ENCODE peak calls at places on chromosomes 7 and 10, in eight cellular contexts. One of them, this sample, is unnamed.

GRCh38 chr7:151598045-151598444 is 78.3 kb upstream of the RHEB start:
- DNase-seq in coronary artery: no peak
- DNase-seq in GM13977: no peak
- DNase-seq in OCI-LY7: no peak
- DNase-seq in fibroblast of mammary gland: peak; percentile 87
- DNase-seq in astrocyte of the spinal cord: peak; percentile 93
- DNase-seq in SK-N-SH: no peak
- DNase-seq in cardiac muscle cell: peak; percentile 82
- DNase-seq in this sample: no peak

GRCh38 chr7:138105216-138105615 is 29.0 kb downstream of the AKR1D1 start:
- DNase-seq in coronary artery: no peak
- DNase-seq in GM13977: no peak
- DNase-seq in OCI-LY7: no peak
- DNase-seq in fibroblast of mammary gland: no peak
- DNase-seq in astrocyte of the spinal cord: no peak
- DNase-seq in SK-N-SH: no peak
- DNase-seq in cardiac muscle cell: no peak
- DNase-seq in this sample: no peak

GRCh38 chr7:51121945-51122425 is 194.6 kb downstream of the COBL start:
- DNase-seq in coronary artery: no peak
- DNase-seq in GM13977: no peak
- DNase-seq in OCI-LY7: peak; percentile 7
- DNase-seq in fibroblast of mammary gland: no peak
- DNase-seq in astrocyte of the spinal cord: no peak
- DNase-seq in SK-N-SH: no peak
- DNase-seq in cardiac muscle cell: peak; percentile 15
- DNase-seq in this sample: no peak

GRCh38 chr10:103648951-103649532 is 155.5 kb downstream of the NEURL1 start:
- DNase-seq in coronary artery: peak; percentile 92
- DNase-seq in GM13977: no peak
- DNase-seq in OCI-LY7: no peak
- DNase-seq in fibroblast of mammary gland: peak; percentile 85
- DNase-seq in astrocyte of the spinal cord: peak; percentile 28
- DNase-seq in SK-N-SH: no peak
- DNase-seq in cardiac muscle cell: peak; percentile 95
- DNase-seq in this sample: no peak

GRCh38 chr7:155486783-155487508 is 29.0 kb downstream of the EN2 start:
- DNase-seq in coronary artery: no peak
- DNase-seq in GM13977: no peak
- DNase-seq in OCI-LY7: no peak
- DNase-seq in fibroblast of mammary gland: no peak
- DNase-seq in astrocyte of the spinal cord: no peak
- DNase-seq in SK-N-SH: no peak
- DNase-seq in cardiac muscle cell: no peak
- DNase-seq in this sample: no peak

GRCh38 chr10:11679946-11680345 is 62.2 kb upstream of the ECHDC3 start:
- DNase-seq in coronary artery: no peak
- DNase-seq in GM13977: no peak
- DNase-seq in OCI-LY7: no peak
- DNase-seq in fibroblast of mammary gland: no peak
- DNase-seq in astrocyte of the spinal cord: no peak
- DNase-seq in SK-N-SH: no peak
- DNase-seq in cardiac muscle cell: no peak
- DNase-seq in this sample: no peak

GRCh38 chr10:47183726-47184084 is 116.3 kb upstream of the GDF10 start:
- DNase-seq in coronary artery: no peak
- DNase-seq in GM13977: no peak
- DNase-seq in OCI-LY7: no peak
- DNase-seq in fibroblast of mammary gland: peak; percentile 57
- DNase-seq in astrocyte of the spinal cord: no peak
- DNase-seq in SK-N-SH: no peak
- DNase-seq in cardiac muscle cell: peak; percentile 19
- DNase-seq in this sample: no peak

GRCh38 chr7:22301790-22302189 is 55.2 kb downstream of the RAPGEF5 start:
- DNase-seq in coronary artery: no peak
- DNase-seq in GM13977: no peak
- DNase-seq in OCI-LY7: no peak
- DNase-seq in fibroblast of mammary gland: no peak
- DNase-seq in astrocyte of the spinal cord: no peak
- DNase-seq in SK-N-SH: no peak
- DNase-seq in cardiac muscle cell: no peak
- DNase-seq in this sample: no peak

GRCh38 chr7:44219371-44220045 is 18.7 kb downstream of the YKT6 start:
- DNase-seq in coronary artery: no peak
- DNase-seq in GM13977: no peak
- DNase-seq in OCI-LY7: no peak
- DNase-seq in fibroblast of mammary gland: no peak
- DNase-seq in astrocyte of the spinal cord: no peak
- DNase-seq in SK-N-SH: peak; percentile 72
- DNase-seq in cardiac muscle cell: no peak
- DNase-seq in this sample: no peak

GRCh38 chr10:82622478-82622877 is 747.5 kb downstream of the NRG3 start:
- DNase-seq in coronary artery: no peak
- DNase-seq in GM13977: no peak
- DNase-seq in OCI-LY7: no peak
- DNase-seq in fibroblast of mammary gland: no peak
- DNase-seq in astrocyte of the spinal cord: no peak
- DNase-seq in SK-N-SH: no peak
- DNase-seq in cardiac muscle cell: no peak
- DNase-seq in this sample: no peak

GRCh38 chr10:77977016-77977415 is 50.5 kb upstream of the DLG5 start:
- DNase-seq in coronary artery: no peak
- DNase-seq in GM13977: no peak
- DNase-seq in OCI-LY7: no peak
- DNase-seq in fibroblast of mammary gland: no peak
- DNase-seq in astrocyte of the spinal cord: no peak
- DNase-seq in SK-N-SH: no peak
- DNase-seq in cardiac muscle cell: no peak
- DNase-seq in this sample: no peak

GRCh38 chr10:77975086-77975666 is 48.6 kb upstream of the DLG5 start:
- DNase-seq in coronary artery: no peak
- DNase-seq in GM13977: no peak
- DNase-seq in OCI-LY7: no peak
- DNase-seq in fibroblast of mammary gland: no peak
- DNase-seq in astrocyte of the spinal cord: no peak
- DNase-seq in SK-N-SH: no peak
- DNase-seq in cardiac muscle cell: no peak
- DNase-seq in this sample: no peak

GRCh38 chr10:77972148-77972547 is 45.6 kb upstream of the DLG5 start:
- DNase-seq in coronary artery: no peak
- DNase-seq in GM13977: no peak
- DNase-seq in OCI-LY7: no peak
- DNase-seq in fibroblast of mammary gland: no peak
- DNase-seq in astrocyte of the spinal cord: no peak
- DNase-seq in SK-N-SH: no peak
- DNase-seq in cardiac muscle cell: no peak
- DNase-seq in this sample: no peak

GRCh38 chr10:77973276-77973675 is 46.7 kb upstream of the DLG5 start:
- DNase-seq in coronary artery: no peak
- DNase-seq in GM13977: no peak
- DNase-seq in OCI-LY7: no peak
- DNase-seq in fibroblast of mammary gland: no peak
- DNase-seq in astrocyte of the spinal cord: no peak
- DNase-seq in SK-N-SH: no peak
- DNase-seq in cardiac muscle cell: no peak
- DNase-seq in this sample: no peak

DNA sequence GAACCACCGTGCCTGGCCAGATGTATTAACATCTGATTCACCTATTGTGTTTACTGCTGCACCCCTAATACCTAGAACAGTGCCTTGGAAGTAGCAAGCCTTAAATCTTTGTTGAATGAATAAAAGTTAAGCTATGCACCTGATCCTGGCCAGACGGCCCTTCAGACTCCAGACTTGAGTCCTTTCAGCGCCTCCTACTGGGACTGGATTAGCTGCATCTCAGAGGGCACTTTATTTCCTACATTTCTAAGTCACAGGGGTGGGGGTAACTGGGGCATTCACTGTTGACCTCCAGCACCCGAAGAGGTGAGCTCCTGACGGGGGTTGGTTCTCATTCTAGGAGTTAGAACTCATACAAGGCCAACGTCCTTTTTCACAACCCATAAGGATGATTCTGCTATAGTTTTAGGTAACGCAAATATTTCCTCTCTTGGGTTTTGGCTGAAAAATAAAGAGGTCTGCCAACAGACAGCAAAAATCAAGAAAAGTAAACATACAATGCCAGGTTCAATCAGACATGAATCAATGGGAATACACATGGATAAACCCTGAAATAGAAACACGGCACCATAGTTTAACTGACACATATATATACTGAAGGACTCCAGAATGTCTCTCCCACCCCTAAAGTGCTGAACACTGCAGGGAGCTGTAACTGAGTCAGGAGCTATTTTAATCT is 48.0 kb upstream of the DLG5 start:
- DNase-seq in coronary artery: no peak
- DNase-seq in GM13977: no peak
- DNase-seq in OCI-LY7: peak; percentile 6
- DNase-seq in fibroblast of mammary gland: peak; percentile 70
- DNase-seq in astrocyte of the spinal cord: peak; percentile 63
- DNase-seq in SK-N-SH: peak; percentile 33
- DNase-seq in cardiac muscle cell: peak; percentile 55
- DNase-seq in this sample: no peak
- TF ChIP-seq CTCF in coronary artery: no peak
- TF ChIP-seq CTCF in GM13977: peak; percentile 24
- TF ChIP-seq CTCF in OCI-LY7: peak; percentile 44
- TF ChIP-seq CTCF in fibroblast of mammary gland: peak; percentile 50
- TF ChIP-seq CTCF in astrocyte of the spinal cord: peak; percentile 57
- TF ChIP-seq CTCF in SK-N-SH: peak; percentile 56
- TF ChIP-seq CTCF in cardiac muscle cell: peak; percentile 49
- TF ChIP-seq CTCF in this sample: no peak

DNA sequence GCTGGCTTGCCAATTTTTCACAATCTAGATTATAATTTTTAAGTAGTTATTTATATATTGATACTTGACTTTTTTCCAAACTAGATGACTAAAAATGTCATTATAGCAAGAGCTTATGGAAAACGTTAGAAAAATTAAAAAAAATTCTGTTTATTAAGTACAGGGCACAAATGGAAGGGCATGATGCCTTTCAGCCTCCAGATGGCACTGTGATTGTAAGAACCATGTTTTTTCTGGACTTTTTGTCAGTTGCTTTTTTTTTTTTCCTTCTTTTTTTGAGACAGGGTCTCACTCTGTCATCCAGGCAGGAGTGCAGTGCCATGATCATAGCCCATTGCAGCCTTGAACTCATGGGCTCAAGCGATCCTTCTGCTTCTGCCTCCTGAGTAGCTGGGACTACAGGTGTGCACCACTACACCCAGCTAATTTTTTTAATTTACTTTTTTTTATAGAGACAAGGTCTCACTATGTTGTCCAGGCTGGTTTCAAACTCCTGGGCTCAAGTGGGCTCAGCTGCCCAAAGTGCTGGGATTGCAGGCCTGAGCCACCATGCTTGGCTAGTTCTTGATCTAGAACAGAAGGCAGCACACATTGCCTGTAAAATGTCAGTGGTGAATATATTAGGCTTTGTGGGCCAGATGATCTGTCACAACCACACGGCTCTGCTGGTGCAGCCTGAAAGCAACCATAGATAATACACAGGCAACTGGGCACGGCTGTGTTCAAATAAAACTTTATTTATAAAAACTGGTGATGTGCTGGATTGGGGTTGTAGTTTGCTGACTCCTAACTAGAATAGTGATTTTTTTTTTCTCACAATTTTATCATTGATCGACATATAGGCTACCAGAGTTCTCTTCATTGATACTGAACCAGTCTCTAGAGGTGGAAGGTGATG is 27.4 kb downstream of the UCMA start:
- DNase-seq in coronary artery: no peak
- DNase-seq in GM13977: no peak
- DNase-seq in OCI-LY7: peak; percentile 34
- DNase-seq in fibroblast of mammary gland: peak; percentile 57
- DNase-seq in astrocyte of the spinal cord: peak; percentile 55
- DNase-seq in SK-N-SH: peak; percentile 44
- DNase-seq in cardiac muscle cell: peak; percentile 73
- DNase-seq in this sample: no peak
- TF ChIP-seq CTCF in coronary artery: peak; percentile 10
- TF ChIP-seq CTCF in GM13977: peak; percentile 56
- TF ChIP-seq CTCF in OCI-LY7: peak; percentile 69
- TF ChIP-seq CTCF in fibroblast of mammary gland: peak; percentile 66
- TF ChIP-seq CTCF in astrocyte of the spinal cord: peak; percentile 69
- TF ChIP-seq CTCF in SK-N-SH: peak; percentile 70
- TF ChIP-seq CTCF in cardiac muscle cell: peak; percentile 65
- TF ChIP-seq CTCF in this sample: peak; percentile 37

GRCh38 chr7:104362756-104363155 is 34.4 kb downstream of the LHFPL3 start:
- DNase-seq in coronary artery: no peak
- DNase-seq in GM13977: no peak
- DNase-seq in OCI-LY7: no peak
- DNase-seq in fibroblast of mammary gland: no peak
- DNase-seq in astrocyte of the spinal cord: no peak
- DNase-seq in SK-N-SH: no peak
- DNase-seq in cardiac muscle cell: no peak
- DNase-seq in this sample: no peak

GRCh38 chr7:104371216-104371796 is 42.9 kb downstream of the LHFPL3 start:
- DNase-seq in coronary artery: no peak
- DNase-seq in GM13977: no peak
- DNase-seq in OCI-LY7: no peak
- DNase-seq in fibroblast of mammary gland: no peak
- DNase-seq in astrocyte of the spinal cord: no peak
- DNase-seq in SK-N-SH: no peak
- DNase-seq in cardiac muscle cell: no peak
- DNase-seq in this sample: no peak

GRCh38 chr7:104366390-104366789 is 38.0 kb downstream of the LHFPL3 start:
- DNase-seq in coronary artery: no peak
- DNase-seq in GM13977: no peak
- DNase-seq in OCI-LY7: no peak
- DNase-seq in fibroblast of mammary gland: no peak
- DNase-seq in astrocyte of the spinal cord: no peak
- DNase-seq in SK-N-SH: no peak
- DNase-seq in cardiac muscle cell: no peak
- DNase-seq in this sample: no peak

GRCh38 chr7:104363355-104363754 is 35.0 kb downstream of the LHFPL3 start:
- DNase-seq in coronary artery: no peak
- DNase-seq in GM13977: no peak
- DNase-seq in OCI-LY7: no peak
- DNase-seq in fibroblast of mammary gland: no peak
- DNase-seq in astrocyte of the spinal cord: no peak
- DNase-seq in SK-N-SH: no peak
- DNase-seq in cardiac muscle cell: no peak
- DNase-seq in this sample: no peak

DNA sequence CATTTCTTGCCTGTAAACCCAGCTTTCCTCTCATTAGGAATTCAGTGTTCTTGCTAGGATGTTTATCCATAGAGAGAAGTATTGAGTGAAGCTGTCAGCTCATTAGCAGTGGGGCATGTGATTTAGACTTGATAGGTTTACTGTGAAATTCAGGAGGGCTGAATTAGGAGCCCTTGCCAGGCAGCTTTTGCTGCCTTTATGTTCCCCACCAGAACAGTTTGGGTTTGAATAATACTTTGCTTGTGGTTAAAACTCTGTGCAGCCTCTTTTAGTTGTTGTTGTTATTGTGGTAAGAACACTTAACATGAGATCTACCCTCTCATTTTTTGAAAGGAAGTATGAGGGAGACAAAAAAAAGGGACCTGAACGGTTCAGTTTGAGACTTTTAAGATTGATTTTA is 39.6 kb downstream of the LHFPL3 start:
- DNase-seq in coronary artery: no peak
- DNase-seq in GM13977: no peak
- DNase-seq in OCI-LY7: no peak
- DNase-seq in fibroblast of mammary gland: no peak
- DNase-seq in astrocyte of the spinal cord: no peak
- DNase-seq in SK-N-SH: no peak
- DNase-seq in cardiac muscle cell: no peak
- DNase-seq in this sample: no peak
- TF ChIP-seq CTCF in coronary artery: no peak
- TF ChIP-seq CTCF in GM13977: no peak
- TF ChIP-seq CTCF in OCI-LY7: no peak
- TF ChIP-seq CTCF in fibroblast of mammary gland: no peak
- TF ChIP-seq CTCF in astrocyte of the spinal cord: no peak
- TF ChIP-seq CTCF in SK-N-SH: no peak
- TF ChIP-seq CTCF in cardiac muscle cell: no peak
- TF ChIP-seq CTCF in this sample: no peak

GRCh38 chr10:49666054-49666453 is 13.4 kb upstream of the C10orf53 start:
- DNase-seq in coronary artery: peak; percentile 22
- DNase-seq in GM13977: no peak
- DNase-seq in OCI-LY7: no peak
- DNase-seq in fibroblast of mammary gland: no peak
- DNase-seq in astrocyte of the spinal cord: no peak
- DNase-seq in SK-N-SH: no peak
- DNase-seq in cardiac muscle cell: no peak
- DNase-seq in this sample: no peak
- TF ChIP-seq CTCF in coronary artery: no peak
- TF ChIP-seq CTCF in GM13977: no peak
- TF ChIP-seq CTCF in OCI-LY7: no peak
- TF ChIP-seq CTCF in fibroblast of mammary gland: no peak
- TF ChIP-seq CTCF in astrocyte of the spinal cord: no peak
- TF ChIP-seq CTCF in SK-N-SH: no peak
- TF ChIP-seq CTCF in cardiac muscle cell: no peak
- TF ChIP-seq CTCF in this sample: no peak